ENCODE peak calls at places on chromosomes 1 and 21, in four cellular contexts. One of them, this sample, is unnamed.

GRCh38 chr1:159239551-159240220 is 35.0 kb downstream of the ACKR1 start:
- DNase-seq in CD8-positive, alpha-beta T cell: no peak
- DNase-seq in kidney: no peak
- DNase-seq in AG10803: no peak
- DNase-seq in this sample: peak; percentile 39

GRCh38 chr1:201557572-201557958 is 18.6 kb downstream of the NAV1 start:
- DNase-seq in kidney: no peak
- DNase-seq in AG10803: peak; percentile 45
- DNase-seq in CD8-positive, alpha-beta T cell: no peak
- DNase-seq in this sample: no peak

GRCh38 chr21:45994738-45995685 is 13.4 kb downstream of the COL6A1 start:
- DNase-seq in AG10803: no peak
- DNase-seq in CD8-positive, alpha-beta T cell: no peak
- DNase-seq in kidney: peak; percentile 59
- DNase-seq in this sample: no peak

GRCh38 chr1:94971491-94971924 is 44.6 kb upstream of the CNN3 start:
- DNase-seq in AG10803: peak; percentile 71
- DNase-seq in kidney: no peak
- DNase-seq in CD8-positive, alpha-beta T cell: no peak
- DNase-seq in this sample: peak; percentile 60

GRCh38 chr1:161285519-161285918 is 24.2 kb downstream of the MPZ start:
- DNase-seq in AG10803: no peak
- DNase-seq in kidney: no peak
- DNase-seq in CD8-positive, alpha-beta T cell: no peak
- DNase-seq in this sample: no peak

GRCh38 chr1:156320560-156320959 is 17.5 kb downstream of the CCT3 start:
- DNase-seq in kidney: no peak
- DNase-seq in AG10803: no peak
- DNase-seq in CD8-positive, alpha-beta T cell: no peak
- DNase-seq in this sample: no peak

GRCh38 chr1:112513112-112513870 is 4.5 kb downstream of the WNT2B start:
- DNase-seq in CD8-positive, alpha-beta T cell: no peak
- DNase-seq in AG10803: no peak
- DNase-seq in kidney: no peak
- DNase-seq in this sample: peak; percentile 22

GRCh38 chr21:33419538-33420123 is 16.4 kb downstream of the IFNGR2 start:
- DNase-seq in kidney: no peak
- DNase-seq in AG10803: peak; percentile 42
- DNase-seq in CD8-positive, alpha-beta T cell: no peak
- DNase-seq in this sample: peak; percentile 24

GRCh38 chr1:17377325-17377953 is 5.4 kb downstream of the PADI6 start:
- DNase-seq in CD8-positive, alpha-beta T cell: no peak
- DNase-seq in AG10803: no peak
- DNase-seq in kidney: no peak
- DNase-seq in this sample: peak; percentile 71

GRCh38 chr1:164801246-164801731 is 242.3 kb downstream of the PBX1 start:
- DNase-seq in CD8-positive, alpha-beta T cell: no peak
- DNase-seq in AG10803: no peak
- DNase-seq in kidney: no peak
- DNase-seq in this sample: no peak

GRCh38 chr1:27940297-27940696 is 5.5 kb downstream of the SMPDL3B start:
- DNase-seq in kidney: no peak
- DNase-seq in AG10803: peak; percentile 31
- DNase-seq in CD8-positive, alpha-beta T cell: peak; percentile 67
- DNase-seq in this sample: no peak

GRCh38 chr1:233244183-233244582 is 51.3 kb downstream of the PCNX2 start:
- DNase-seq in CD8-positive, alpha-beta T cell: no peak
- DNase-seq in kidney: no peak
- DNase-seq in AG10803: peak; percentile 68
- DNase-seq in this sample: no peak

GRCh38 chr1:199639453-199639852 is 388.1 kb upstream of the NR5A2 start:
- DNase-seq in CD8-positive, alpha-beta T cell: no peak
- DNase-seq in AG10803: no peak
- DNase-seq in kidney: no peak
- DNase-seq in this sample: no peak

GRCh38 chr1:189027509-189027908 is 1450.2 kb downstream of the BRINP3 start:
- DNase-seq in CD8-positive, alpha-beta T cell: no peak
- DNase-seq in kidney: no peak
- DNase-seq in AG10803: no peak
- DNase-seq in this sample: no peak

GRCh38 chr1:71049951-71050598 is 2.5 kb upstream of the PTGER3 start:
- DNase-seq in kidney: no peak
- DNase-seq in AG10803: peak; percentile 72
- DNase-seq in CD8-positive, alpha-beta T cell: no peak
- DNase-seq in this sample: peak; percentile 77

GRCh38 chr1:206554201-206554600 is 46.9 kb downstream of the RASSF5 start:
- DNase-seq in kidney: no peak
- DNase-seq in CD8-positive, alpha-beta T cell: no peak
- DNase-seq in AG10803: no peak
- DNase-seq in this sample: no peak

GRCh38 chr1:12453400-12454343 is 164.3 kb downstream of the DHRS3 start:
- DNase-seq in AG10803: no peak
- DNase-seq in CD8-positive, alpha-beta T cell: no peak
- DNase-seq in kidney: no peak
- DNase-seq in this sample: no peak

GRCh38 chr1:102733491-102734236 is 374.7 kb downstream of the COL11A1 start:
- DNase-seq in kidney: no peak
- DNase-seq in CD8-positive, alpha-beta T cell: no peak
- DNase-seq in AG10803: no peak
- DNase-seq in this sample: no peak

GRCh38 chr21:26144026-26144425 is 26.5 kb downstream of the APP start:
- DNase-seq in AG10803: no peak
- DNase-seq in CD8-positive, alpha-beta T cell: no peak
- DNase-seq in kidney: no peak
- DNase-seq in this sample: no peak

GRCh38 chr1:25688390-25689119 is 72.0 kb downstream of the MAN1C1 start:
- DNase-seq in kidney: no peak
- DNase-seq in AG10803: peak; percentile 81
- DNase-seq in CD8-positive, alpha-beta T cell: no peak
- DNase-seq in this sample: no peak

GRCh38 chr1:1426961-1427934 is 6.2 kb upstream of the ANKRD65 start:
- DNase-seq in AG10803: no peak
- DNase-seq in CD8-positive, alpha-beta T cell: no peak
- DNase-seq in kidney: peak; percentile 85
- DNase-seq in this sample: no peak

GRCh38 chr21:35764586-35764985 is 295.7 kb downstream of the SETD4 start:
- DNase-seq in AG10803: peak; percentile 38
- DNase-seq in kidney: no peak
- DNase-seq in CD8-positive, alpha-beta T cell: no peak
- DNase-seq in this sample: peak; percentile 83

GRCh38 chr21:37079211-37079824 is 6.3 kb downstream of the TTC3 start:
- DNase-seq in kidney: no peak
- DNase-seq in AG10803: no peak
- DNase-seq in CD8-positive, alpha-beta T cell: no peak
- DNase-seq in this sample: peak; percentile 37

GRCh38 chr1:30933874-30934252 is 25.3 kb upstream of the SDC3 start:
- DNase-seq in AG10803: peak; percentile 69
- DNase-seq in CD8-positive, alpha-beta T cell: no peak
- DNase-seq in kidney: no peak
- DNase-seq in this sample: peak; percentile 86

GRCh38 chr1:24483441-24483840 is 19.2 kb upstream of the RCAN3 start:
- DNase-seq in AG10803: no peak
- DNase-seq in CD8-positive, alpha-beta T cell: no peak
- DNase-seq in kidney: no peak
- DNase-seq in this sample: no peak

GRCh38 chr21:26210614-26211013 is 40.0 kb upstream of the APP start:
- DNase-seq in kidney: no peak
- DNase-seq in CD8-positive, alpha-beta T cell: no peak
- DNase-seq in AG10803: no peak
- DNase-seq in this sample: peak; percentile 39

GRCh38 chr1:65813956-65814355 is 21.3 kb downstream of the PDE4B start:
- DNase-seq in AG10803: peak; percentile 40
- DNase-seq in CD8-positive, alpha-beta T cell: no peak
- DNase-seq in kidney: no peak
- DNase-seq in this sample: peak; percentile 51

GRCh38 chr1:25035523-25036116 is 105.5 kb upstream of the RUNX3 start:
- DNase-seq in CD8-positive, alpha-beta T cell: no peak
- DNase-seq in AG10803: no peak
- DNase-seq in kidney: no peak
- DNase-seq in this sample: no peak

GRCh38 chr1:220974431-220974830 is 95.2 kb downstream of the HLX start:
- DNase-seq in AG10803: no peak
- DNase-seq in CD8-positive, alpha-beta T cell: no peak
- DNase-seq in kidney: no peak
- DNase-seq in this sample: no peak

GRCh38 chr1:23019094-23019850 is at the start of gene KDM1A:
- DNase-seq in AG10803: peak; percentile 98
- DNase-seq in CD8-positive, alpha-beta T cell: peak; percentile 93
- DNase-seq in kidney: peak; percentile 99
- DNase-seq in this sample: peak; percentile 97

GRCh38 chr1:19596065-19596718 is 47.9 kb upstream of the NBL1 start:
- DNase-seq in kidney: no peak
- DNase-seq in AG10803: peak; percentile 41
- DNase-seq in CD8-positive, alpha-beta T cell: no peak
- DNase-seq in this sample: no peak

GRCh38 chr21:17921579-17922530 is 102.7 kb upstream of the C21orf91 start:
- DNase-seq in AG10803: peak; percentile 91
- DNase-seq in CD8-positive, alpha-beta T cell: no peak
- DNase-seq in kidney: no peak
- DNase-seq in this sample: peak; percentile 98

GRCh38 chr1:58900401-58900800 is 116.6 kb upstream of the JUN start:
- DNase-seq in kidney: no peak
- DNase-seq in CD8-positive, alpha-beta T cell: no peak
- DNase-seq in AG10803: no peak
- DNase-seq in this sample: no peak

GRCh38 chr1:167474191-167474641 is 44.1 kb downstream of the CD247 start:
- DNase-seq in CD8-positive, alpha-beta T cell: no peak
- DNase-seq in AG10803: no peak
- DNase-seq in kidney: no peak
- DNase-seq in this sample: no peak

GRCh38 chr1:225449774-225450173 is 21.9 kb upstream of the LBR start:
- DNase-seq in AG10803: no peak
- DNase-seq in CD8-positive, alpha-beta T cell: no peak
- DNase-seq in kidney: peak; percentile 29
- DNase-seq in this sample: no peak
- TF ChIP-seq CTCF in AG10803: no peak
- TF ChIP-seq CTCF in CD8-positive, alpha-beta T cell: no peak
- TF ChIP-seq CTCF in kidney: no peak
- TF ChIP-seq CTCF in this sample: no peak

GRCh38 chr1:172686143-172686542 is 27.2 kb downstream of the FASLG start:
- DNase-seq in AG10803: no peak
- DNase-seq in CD8-positive, alpha-beta T cell: no peak
- DNase-seq in kidney: no peak
- DNase-seq in this sample: no peak

GRCh38 chr1:172680244-172680643 is 21.3 kb downstream of the FASLG start:
- DNase-seq in CD8-positive, alpha-beta T cell: no peak
- DNase-seq in kidney: no peak
- DNase-seq in AG10803: no peak
- DNase-seq in this sample: no peak

GRCh38 chr1:172682812-172683211 is 23.9 kb downstream of the FASLG start:
- DNase-seq in kidney: no peak
- DNase-seq in AG10803: no peak
- DNase-seq in CD8-positive, alpha-beta T cell: no peak
- DNase-seq in this sample: no peak

GRCh38 chr1:172678990-172679772 is 20.3 kb downstream of the FASLG start:
- DNase-seq in kidney: no peak
- DNase-seq in CD8-positive, alpha-beta T cell: no peak
- DNase-seq in AG10803: no peak
- DNase-seq in this sample: no peak

DNA sequence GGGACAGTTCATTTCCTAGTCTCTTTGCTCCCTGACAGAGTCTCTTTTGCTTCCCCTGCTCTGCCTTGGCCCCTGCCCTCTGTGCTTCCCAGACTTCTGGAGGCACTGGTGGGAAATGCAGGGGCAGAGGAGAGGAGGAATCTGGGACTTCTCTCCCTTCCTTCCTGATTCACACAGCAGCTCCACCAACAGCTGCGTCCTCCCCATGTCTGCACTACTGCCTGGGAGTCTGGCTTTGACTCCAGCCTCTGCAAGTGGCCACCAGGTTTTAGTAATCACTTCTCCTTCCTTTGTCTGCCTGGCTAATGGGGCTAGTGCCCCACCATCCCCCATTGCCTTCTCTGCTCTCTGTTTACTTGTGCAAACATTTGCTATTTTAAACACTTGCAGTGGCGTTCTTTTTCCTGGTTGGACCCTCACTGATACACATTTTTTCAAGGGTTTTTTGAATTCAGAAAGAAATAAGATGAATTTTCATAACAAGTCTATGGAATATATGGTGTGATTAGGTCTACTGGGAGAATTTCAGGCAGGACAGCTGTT is 21.9 kb downstream of the FASLG start:
- DNase-seq in AG10803: no peak
- DNase-seq in CD8-positive, alpha-beta T cell: no peak
- DNase-seq in kidney: no peak
- DNase-seq in this sample: no peak
- H3K4me3 ChIP-seq in AG10803: no peak overlapping the region
- H3K4me3 ChIP-seq in CD8-positive, alpha-beta T cell: no peak overlapping the region
- H3K4me3 ChIP-seq in kidney: no peak overlapping the region
- H3K4me3 ChIP-seq in this sample: no peak overlapping the region

DNA sequence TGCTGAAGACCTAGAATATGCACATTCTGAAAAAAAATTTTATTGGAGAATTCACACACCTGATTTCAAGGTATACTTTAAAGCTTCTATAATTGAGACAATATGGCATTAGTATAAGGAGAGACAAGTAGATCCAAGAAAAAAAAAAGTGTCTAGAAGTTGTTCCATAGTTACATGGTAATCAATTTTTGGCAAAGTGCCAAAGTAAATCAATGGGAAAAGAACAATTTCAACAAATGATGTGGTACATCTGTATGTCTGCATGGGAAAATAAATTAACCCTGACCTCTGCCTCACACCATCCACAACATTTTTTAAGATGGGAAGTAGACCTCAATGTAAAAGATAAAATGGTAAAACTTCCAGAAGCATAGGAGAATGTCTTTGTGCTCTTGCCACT is 21.3 kb upstream of the BACH1 start:
- DNase-seq in CD8-positive, alpha-beta T cell: no peak
- DNase-seq in kidney: no peak
- DNase-seq in AG10803: no peak
- DNase-seq in this sample: no peak
- TF ChIP-seq CTCF in CD8-positive, alpha-beta T cell: no peak
- TF ChIP-seq CTCF in kidney: no peak
- TF ChIP-seq CTCF in AG10803: no peak
- TF ChIP-seq CTCF in this sample: no peak

GRCh38 chr1:48462716-48463285 is 9.2 kb downstream of the SPATA6 start:
- DNase-seq in kidney: no peak
- DNase-seq in AG10803: no peak
- DNase-seq in CD8-positive, alpha-beta T cell: no peak
- DNase-seq in this sample: no peak
- H3K4me3 ChIP-seq in kidney: no peak overlapping the region
- H3K4me3 ChIP-seq in AG10803: no peak overlapping the region
- H3K4me3 ChIP-seq in CD8-positive, alpha-beta T cell: no peak overlapping the region
- H3K4me3 ChIP-seq in this sample: no peak overlapping the region

DNA sequence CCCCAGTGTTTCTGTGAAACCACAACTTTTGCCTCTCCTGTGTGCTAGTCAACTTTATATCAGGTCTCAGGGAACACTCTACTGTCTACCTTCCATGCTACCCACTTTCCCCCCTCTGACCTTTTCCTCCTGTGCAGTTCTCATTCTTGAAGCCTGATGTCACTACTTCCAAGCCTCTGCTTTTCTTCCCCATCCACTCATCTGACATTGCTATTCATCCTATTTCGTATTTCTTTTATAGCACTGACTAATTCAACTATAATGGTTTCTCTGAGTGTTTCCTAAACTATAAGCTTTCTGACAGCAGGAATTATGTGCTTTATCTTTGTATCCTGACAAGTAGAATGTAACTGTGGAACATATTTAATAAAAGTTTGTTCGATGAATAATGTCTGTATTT is 18.2 kb upstream of the DPH5 start:
- DNase-seq in AG10803: peak; percentile 53
- DNase-seq in CD8-positive, alpha-beta T cell: no peak
- DNase-seq in kidney: no peak
- DNase-seq in this sample: peak; percentile 22
- TF ChIP-seq CTCF in AG10803: peak; percentile 41
- TF ChIP-seq CTCF in CD8-positive, alpha-beta T cell: peak; percentile 22
- TF ChIP-seq CTCF in kidney: no peak
- TF ChIP-seq CTCF in this sample: no peak

This sample was measured in epithelial cell of esophagus.